ENCODE peak calls at places on chromosomes 4 and X, in four cellular contexts. D, B, R and G are unnamed samples. For H3K36me3, the result is how much of the 10 kb centered on the place peaks cover.

GRCh38 chr4:6183740-6184139 is 16.6 kb downstream of the JAKMIP1 start:
- DNase-seq in D (no peak), B (no peak), R (no peak), G (no peak)

GRCh38 chrX:110941906-110942305 is 146.3 kb upstream of the CHRDL1 start:
- DNase-seq in D (no peak), B (no peak), R (no peak), G (no peak)

GRCh38 chr4:37389369-37389765 is 144.8 kb downstream of the NWD2 start:
- DNase-seq in D (no peak), B (no peak), R (no peak), G (no peak)

GRCh38 chr4:155973639-155974475 is 20.2 kb upstream of the CTSO start:
- DNase-seq in D (peak), B (no peak), R (peak), G (no peak)

GRCh38 chrX:150363561-150364346 is 637 bp downstream of the MAMLD1 start:
- DNase-seq in D (peak), B (peak), R (peak), G (peak)

GRCh38 chr4:156623376-156623775 is 348.2 kb downstream of the PDGFC start:
- DNase-seq in D (peak), B (no peak), R (no peak), G (no peak)

GRCh38 chr4:41701961-41702360 is 46.6 kb downstream of the PHOX2B start:
- DNase-seq in D (no peak), B (no peak), R (no peak), G (no peak)

GRCh38 chrX:56729152-56729557 is at the start of gene NBDY:
- DNase-seq in D (peak), B (peak), R (peak), G (peak)

GRCh38 chrX:40721489-40722106 is 13.7 kb downstream of the MED14 start:
- DNase-seq in D (no peak), B (no peak), R (no peak), G (no peak)

GRCh38 chr4:144174401-144175067 is 34.0 kb upstream of the GYPA start:
- DNase-seq in D (peak), B (no peak), R (peak), G (no peak)

GRCh38 chrX:68503830-68504229 is 5.0 kb downstream of the YIPF6 start:
- DNase-seq in D (peak), B (no peak), R (no peak), G (no peak)

GRCh38 chr4:41103657-41104056 is 110.7 kb downstream of the APBB2 start:
- DNase-seq in D (no peak), B (no peak), R (no peak), G (no peak)

GRCh38 chrX:39576081-39576701 is 521.6 kb downstream of the BCOR start:
- DNase-seq in D (peak), B (no peak), R (no peak), G (peak)

GRCh38 chr4:1285790-1286553 is 3.7 kb upstream of the MAEA start:
- DNase-seq in D (no peak), B (peak), R (peak), G (no peak)

GRCh38 chrX:102651242-102651967 is at the start of gene GPRASP1:
- DNase-seq in D (peak), B (peak), R (peak), G (peak)

GRCh38 chrX:12950851-12951589 is 23.9 kb upstream of the TMSB4X start:
- DNase-seq in D (no peak), B (peak), R (no peak), G (no peak)

GRCh38 chr4:125323547-125324100 is 8.9 kb downstream of the FAT4 start:
- DNase-seq in D (peak), B (no peak), R (peak), G (no peak)

GRCh38 chr4:74161676-74162450 is 3.9 kb downstream of the MTHFD2L start:
- DNase-seq in D (peak), B (no peak), R (no peak), G (no peak)

GRCh38 chr4:76306882-76307669 is 543 bp downstream of the STBD1 start:
- DNase-seq in D (peak), B (peak), R (peak), G (peak)

GRCh38 chr4:144355809-144356757 is 215.6 kb upstream of the GYPA start:
- DNase-seq in D (peak), B (peak), R (peak), G (no peak)

GRCh38 chr4:159271857-159272256 is 169.0 kb downstream of the RAPGEF2 start:
- DNase-seq in D (no peak), B (no peak), R (no peak), G (no peak)

GRCh38 chrX:134801267-134801666 is 143.0 kb upstream of the PLAC1 start:
- DNase-seq in D (peak), B (no peak), R (no peak), G (no peak)

GRCh38 chr4:37793562-37793961 is 32.9 kb upstream of the PGM2 start:
- DNase-seq in D (no peak), B (no peak), R (peak), G (no peak)

GRCh38 chrX:72317139-72317538 is 11.4 kb upstream of the CITED1 start:
- DNase-seq in D (no peak), B (no peak), R (no peak), G (no peak)

DNA sequence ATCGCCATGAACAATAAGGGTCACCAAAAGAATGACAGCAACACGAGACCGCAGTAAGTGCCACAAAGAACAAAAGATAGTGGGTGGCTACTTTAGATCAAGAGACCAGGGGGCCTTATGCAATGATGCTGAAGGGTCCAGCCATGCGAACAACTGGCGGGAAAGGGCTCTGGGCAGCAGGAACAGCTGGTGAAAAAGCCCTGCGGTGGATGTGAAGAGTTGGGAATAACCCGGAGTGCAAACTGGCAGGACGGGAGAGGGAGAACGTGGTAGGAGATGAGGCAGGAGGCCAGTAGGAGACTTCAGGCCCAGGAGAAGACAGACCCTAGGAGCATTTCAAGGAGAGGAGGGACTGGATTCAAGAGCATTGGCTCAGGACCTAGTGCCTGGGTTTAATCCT is 120.2 kb downstream of the AFAP1 start:
- DNase-seq in D (no peak), B (no peak), R (no peak), G (no peak)
- H3K27ac ChIP-seq in D (no peak), B (no peak), R (no peak), G (no peak)

GRCh38 chr4:4397441-4397819 is 10.5 kb downstream of the NSG1 start:
- DNase-seq in D (no peak), B (peak), R (no peak), G (no peak)

GRCh38 chr4:4394644-4395043 is 7.7 kb downstream of the NSG1 start:
- DNase-seq in D (peak), B (no peak), R (peak), G (no peak)

GRCh38 chr4:4396628-4397440 is 9.9 kb downstream of the NSG1 start:
- DNase-seq in D (no peak), B (peak), R (peak), G (no peak)

GRCh38 chr4:4398430-4398829 is 11.5 kb downstream of the NSG1 start:
- DNase-seq in D (no peak), B (no peak), R (no peak), G (no peak)

DNA sequence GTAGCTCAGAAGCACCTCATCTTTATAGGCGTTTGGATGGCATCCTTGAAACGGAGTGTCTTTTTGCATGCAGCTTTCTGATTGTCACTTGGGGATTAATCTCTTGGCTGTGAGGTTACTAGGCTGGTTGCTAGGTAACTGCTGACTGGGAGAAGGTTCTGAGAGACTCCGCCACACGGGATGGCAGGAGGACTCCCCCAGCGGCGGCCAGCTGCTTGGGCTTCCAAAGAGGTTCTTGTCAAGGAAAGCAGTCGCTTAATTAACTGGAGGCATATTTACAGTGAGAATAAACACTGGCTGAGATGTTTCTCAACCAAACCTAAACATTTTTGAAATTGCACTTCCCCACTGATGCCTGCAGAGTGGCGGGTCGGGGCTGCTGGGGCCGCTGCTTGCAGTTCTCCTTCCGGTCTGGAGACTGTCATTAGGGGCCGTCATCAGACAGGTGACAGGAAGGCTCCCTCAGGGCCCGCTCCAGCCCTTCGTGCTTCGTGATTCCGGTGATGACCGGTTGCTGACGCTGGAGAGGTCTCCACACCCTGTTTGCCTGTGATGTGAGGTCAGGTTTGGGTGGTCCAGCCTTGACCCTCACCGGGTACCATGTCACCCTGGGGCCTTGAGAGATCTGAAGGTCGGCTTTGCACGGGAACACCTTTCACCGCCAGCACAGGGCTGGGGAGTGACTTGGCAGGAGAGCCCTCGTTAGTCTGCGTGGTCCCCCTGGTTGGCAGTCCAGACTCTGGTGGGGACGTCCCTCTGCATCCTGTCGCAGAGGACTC is 9.1 kb downstream of the NSG1 start:
- DNase-seq in D (peak), B (no peak), R (peak), G (no peak)
- H3K4me3 ChIP-seq in D (no peak), B (no peak), R (no peak), G (no peak)

DNA sequence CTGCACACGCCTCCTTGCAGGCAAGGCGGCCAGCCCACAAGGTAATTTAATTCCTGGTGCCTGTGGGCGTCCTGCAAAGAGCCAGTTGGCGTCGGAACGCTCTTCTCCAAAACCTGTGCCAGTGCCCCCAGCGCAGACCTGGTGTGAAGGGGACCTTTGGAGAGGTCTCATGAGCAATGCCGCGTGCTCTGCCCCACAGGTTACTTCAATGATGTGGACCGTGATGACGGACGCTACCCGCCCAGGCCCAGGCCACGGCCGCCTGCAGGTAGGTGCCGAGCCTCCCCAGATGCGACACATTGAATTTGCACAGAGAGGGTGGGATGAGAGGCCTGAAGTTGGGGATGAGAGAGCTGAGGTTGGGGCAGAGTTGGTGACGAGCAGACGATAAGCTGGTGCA is 34.4 kb upstream of the GYG2 start:
- DNase-seq in D (no peak), B (no peak), R (no peak), G (no peak)
- H3K36me3 ChIP-seq in D (under half), B (under half), R (under half), G (under half)

DNA sequence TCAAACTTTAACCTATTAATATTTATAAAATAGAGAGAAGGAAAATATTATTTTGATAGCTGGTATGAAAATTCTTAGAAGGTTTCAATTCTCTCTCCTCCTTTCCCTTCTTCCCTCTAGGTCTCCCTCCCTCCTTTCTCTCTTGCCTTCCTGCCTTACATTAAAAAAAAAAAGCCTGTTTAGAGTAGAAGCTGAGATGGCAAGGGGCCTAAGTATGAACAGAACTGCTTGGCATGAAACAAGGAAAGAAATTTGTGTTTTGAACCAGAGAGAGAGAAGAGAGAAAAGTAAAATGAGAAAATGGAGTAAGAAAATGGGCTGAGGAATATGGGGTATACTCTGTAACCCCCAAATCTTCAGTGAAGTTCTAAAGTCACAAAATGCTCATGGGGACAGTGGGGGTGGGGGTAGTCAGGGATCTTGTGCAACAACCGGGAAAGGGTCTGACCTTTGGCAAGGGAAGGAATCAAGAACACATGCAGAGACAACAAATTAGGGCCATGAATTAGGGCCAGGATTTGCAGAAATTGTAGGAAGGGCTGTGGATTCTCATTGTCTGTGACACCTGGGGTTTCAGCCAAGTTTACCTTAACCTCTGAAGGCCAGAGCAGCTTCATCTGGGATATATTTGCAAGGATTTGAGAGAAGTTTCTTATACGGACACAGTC is 30.6 kb downstream of the SUPT20HL2 start:
- DNase-seq in D (no peak), B (no peak), R (no peak), G (no peak)
- H3K27ac ChIP-seq in D (no peak), B (no peak), R (no peak), G (no peak)

DNA sequence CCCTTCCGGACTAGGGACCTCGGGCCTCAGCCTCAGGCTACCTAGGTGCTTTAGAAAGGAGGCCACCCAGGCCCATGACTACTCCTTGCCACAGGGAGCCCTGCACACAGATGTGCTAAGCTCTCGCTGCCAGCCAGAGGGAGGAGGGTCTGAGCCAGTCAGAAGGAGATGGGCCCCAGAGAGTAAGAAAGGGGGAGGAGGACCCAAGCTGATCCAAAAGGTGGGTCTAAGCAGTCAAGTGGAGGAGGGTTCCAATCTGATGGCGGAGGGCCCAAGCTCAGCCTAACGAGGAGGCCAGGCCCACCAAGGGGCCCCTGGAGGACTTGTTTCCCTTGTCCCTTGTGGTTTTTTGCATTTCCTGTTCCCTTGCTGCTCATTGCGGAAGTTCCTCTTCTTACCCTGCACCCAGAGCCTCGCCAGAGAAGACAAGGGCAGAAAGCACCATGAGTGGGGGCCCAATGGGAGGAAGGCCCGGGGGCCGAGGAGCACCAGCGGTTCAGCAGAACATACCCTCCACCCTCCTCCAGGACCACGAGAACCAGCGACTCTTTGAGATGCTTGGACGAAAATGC is at the start of gene WAS:
- DNase-seq in D (no peak), B (peak), R (no peak), G (no peak)
- H3K4me3 ChIP-seq in D (no peak), B (no peak), R (no peak), G (peak)

GRCh38 chr4:82423245-82424054 is 6.8 kb downstream of the HNRNPDL start:
- DNase-seq in D (peak), B (no peak), R (peak), G (no peak)
- H3K36me3 ChIP-seq in D (under half), B (under half), R (under half), G (under half)

GRCh38 chr4:3406021-3406420 is 35.7 kb upstream of the HGFAC start:
- DNase-seq in D (no peak), B (no peak), R (no peak), G (peak)

GRCh38 chr4:3407930-3408792 is 33.6 kb upstream of the HGFAC start:
- DNase-seq in D (no peak), B (no peak), R (no peak), G (peak)

GRCh38 chr4:3408793-3409330 is 32.9 kb upstream of the HGFAC start:
- DNase-seq in D (no peak), B (no peak), R (no peak), G (no peak)

GRCh38 chr4:3406431-3406830 is 35.3 kb upstream of the HGFAC start:
- DNase-seq in D (no peak), B (no peak), R (no peak), G (no peak)

GRCh38 chr4:3407171-3407771 is 34.5 kb upstream of the HGFAC start:
- DNase-seq in D (no peak), B (no peak), R (no peak), G (peak)
- H3K27ac ChIP-seq in D (no peak), B (no peak), R (no peak), G (peak)

GRCh38 chr4:179867300-179867878 is 2375.8 kb upstream of the TENM3 start:
- DNase-seq in D (peak), B (peak), R (peak), G (no peak)

GRCh38 chr4:179871726-179872125 is 2371.5 kb upstream of the TENM3 start:
- DNase-seq in D (no peak), B (no peak), R (no peak), G (no peak)

GRCh38 chr4:179872751-179873150 is 2370.5 kb upstream of the TENM3 start:
- DNase-seq in D (no peak), B (no peak), R (no peak), G (no peak)
- H3K4me3 ChIP-seq in D (no peak), B (no peak), R (no peak), G (no peak)